ENCODE peak calls at places on chromosomes 3 and 15, in nine cellular contexts. One of them, this sample, is unnamed.

GRCh38 chr3:72848703-72849081 is 447 bp upstream of the SHQ1 start:
- DNase-seq in A549: no peak
- DNase-seq in endothelial cell: no peak
- DNase-seq in cardiac fibroblast: no peak
- DNase-seq in Panc1: no peak
- DNase-seq in GM12865: peak
- DNase-seq in HFF-Myc: no peak
- DNase-seq in GM12878: peak
- DNase-seq in kidney: no peak
- DNase-seq in this sample: peak

GRCh38 chr3:106006001-106006400 is 137.2 kb upstream of the CBLB start:
- DNase-seq in GM12865: no peak
- DNase-seq in kidney: no peak
- DNase-seq in endothelial cell: no peak
- DNase-seq in cardiac fibroblast: peak
- DNase-seq in GM12878: no peak
- DNase-seq in A549: no peak
- DNase-seq in HFF-Myc: no peak
- DNase-seq in Panc1: no peak
- DNase-seq in this sample: no peak

GRCh38 chr15:80072285-80072684 is 12.8 kb downstream of the ZFAND6 start:
- DNase-seq in endothelial cell: peak
- DNase-seq in HFF-Myc: peak
- DNase-seq in GM12878: peak
- DNase-seq in kidney: no peak
- DNase-seq in cardiac fibroblast: peak
- DNase-seq in GM12865: peak
- DNase-seq in A549: peak
- DNase-seq in Panc1: peak
- DNase-seq in this sample: peak

GRCh38 chr15:79082363-79083070 is 8.1 kb downstream of the RASGRF1 start:
- DNase-seq in cardiac fibroblast: no peak
- DNase-seq in A549: no peak
- DNase-seq in GM12878: no peak
- DNase-seq in HFF-Myc: no peak
- DNase-seq in Panc1: no peak
- DNase-seq in endothelial cell: no peak
- DNase-seq in GM12865: no peak
- DNase-seq in kidney: no peak
- DNase-seq in this sample: no peak

GRCh38 chr3:69246612-69247011 is 124.2 kb upstream of the LMOD3 start:
- DNase-seq in Panc1: no peak
- DNase-seq in kidney: no peak
- DNase-seq in A549: no peak
- DNase-seq in cardiac fibroblast: no peak
- DNase-seq in endothelial cell: no peak
- DNase-seq in GM12865: no peak
- DNase-seq in HFF-Myc: no peak
- DNase-seq in GM12878: no peak
- DNase-seq in this sample: no peak

GRCh38 chr3:3110299-3110630 is at the start of gene IL5RA:
- DNase-seq in kidney: no peak
- DNase-seq in GM12878: no peak
- DNase-seq in HFF-Myc: no peak
- DNase-seq in Panc1: no peak
- DNase-seq in GM12865: peak
- DNase-seq in cardiac fibroblast: peak
- DNase-seq in A549: peak
- DNase-seq in endothelial cell: no peak
- DNase-seq in this sample: no peak

GRCh38 chr3:119628390-119628789 is 30.7 kb downstream of the PLA1A start:
- DNase-seq in Panc1: no peak
- DNase-seq in cardiac fibroblast: no peak
- DNase-seq in GM12865: peak
- DNase-seq in kidney: no peak
- DNase-seq in HFF-Myc: no peak
- DNase-seq in GM12878: peak
- DNase-seq in A549: no peak
- DNase-seq in endothelial cell: no peak
- DNase-seq in this sample: peak

GRCh38 chr15:90660195-90660995 is 56.8 kb upstream of the BLM start:
- DNase-seq in HFF-Myc: no peak
- DNase-seq in A549: peak
- DNase-seq in Panc1: no peak
- DNase-seq in kidney: peak
- DNase-seq in GM12865: peak
- DNase-seq in cardiac fibroblast: peak
- DNase-seq in GM12878: peak
- DNase-seq in endothelial cell: no peak
- DNase-seq in this sample: peak

GRCh38 chr15:55683366-55683765 is 59.6 kb downstream of the PRTG start:
- DNase-seq in HFF-Myc: no peak
- DNase-seq in endothelial cell: no peak
- DNase-seq in GM12878: no peak
- DNase-seq in GM12865: no peak
- DNase-seq in kidney: no peak
- DNase-seq in cardiac fibroblast: peak
- DNase-seq in Panc1: no peak
- DNase-seq in A549: no peak
- DNase-seq in this sample: no peak

GRCh38 chr3:113829576-113830354 is 8.8 kb upstream of the GRAMD1C start:
- DNase-seq in GM12878: peak
- DNase-seq in endothelial cell: no peak
- DNase-seq in kidney: no peak
- DNase-seq in A549: no peak
- DNase-seq in GM12865: peak
- DNase-seq in cardiac fibroblast: peak
- DNase-seq in Panc1: no peak
- DNase-seq in HFF-Myc: no peak
- DNase-seq in this sample: no peak

GRCh38 chr15:65115542-65115941 is 542 bp upstream of the UBAP1L start:
- DNase-seq in GM12878: no peak
- DNase-seq in Panc1: no peak
- DNase-seq in GM12865: no peak
- DNase-seq in HFF-Myc: no peak
- DNase-seq in cardiac fibroblast: no peak
- DNase-seq in A549: no peak
- DNase-seq in kidney: no peak
- DNase-seq in endothelial cell: no peak
- DNase-seq in this sample: no peak

GRCh38 chr15:96066852-96067490 is 263.5 kb upstream of the NR2F2 start:
- DNase-seq in endothelial cell: no peak
- DNase-seq in A549: no peak
- DNase-seq in HFF-Myc: no peak
- DNase-seq in GM12878: no peak
- DNase-seq in kidney: no peak
- DNase-seq in Panc1: no peak
- DNase-seq in GM12865: no peak
- DNase-seq in cardiac fibroblast: no peak
- DNase-seq in this sample: no peak

GRCh38 chr3:29415824-29416223 is 135.0 kb downstream of the RBMS3 start:
- DNase-seq in kidney: no peak
- DNase-seq in endothelial cell: no peak
- DNase-seq in GM12865: no peak
- DNase-seq in HFF-Myc: peak
- DNase-seq in Panc1: no peak
- DNase-seq in A549: no peak
- DNase-seq in GM12878: no peak
- DNase-seq in cardiac fibroblast: no peak
- DNase-seq in this sample: no peak

GRCh38 chr3:27752926-27753325 is 30.8 kb upstream of the EOMES start:
- DNase-seq in endothelial cell: no peak
- DNase-seq in cardiac fibroblast: no peak
- DNase-seq in Panc1: no peak
- DNase-seq in GM12865: peak
- DNase-seq in HFF-Myc: no peak
- DNase-seq in A549: no peak
- DNase-seq in GM12878: no peak
- DNase-seq in kidney: no peak
- DNase-seq in this sample: no peak

GRCh38 chr3:27746838-27747237 is 24.7 kb upstream of the EOMES start:
- DNase-seq in HFF-Myc: no peak
- DNase-seq in GM12865: no peak
- DNase-seq in Panc1: no peak
- DNase-seq in cardiac fibroblast: no peak
- DNase-seq in A549: no peak
- DNase-seq in kidney: no peak
- DNase-seq in GM12878: no peak
- DNase-seq in endothelial cell: no peak
- DNase-seq in this sample: no peak

DNA sequence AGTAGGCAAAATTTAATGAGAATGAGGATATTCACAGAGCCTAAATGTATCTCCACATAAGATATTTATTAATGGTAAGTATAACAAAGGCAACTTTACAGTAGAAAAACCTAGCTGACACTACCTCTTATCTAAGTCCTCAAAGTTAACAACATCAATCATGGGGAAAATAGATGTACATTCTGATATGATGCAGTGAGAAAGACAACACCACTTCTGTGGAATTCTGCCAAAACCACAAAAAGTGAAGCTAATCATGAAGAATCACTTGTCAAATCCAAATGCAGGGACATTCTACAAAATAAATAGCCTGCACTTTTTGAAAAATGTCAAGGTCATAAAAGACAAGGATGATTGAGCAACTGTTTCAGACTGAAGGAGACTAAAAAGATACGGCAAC is 27.5 kb upstream of the EOMES start:
- DNase-seq in HFF-Myc: no peak
- DNase-seq in A549: no peak
- DNase-seq in GM12865: no peak
- DNase-seq in endothelial cell: no peak
- DNase-seq in Panc1: no peak
- DNase-seq in cardiac fibroblast: no peak
- DNase-seq in GM12878: no peak
- DNase-seq in kidney: no peak
- DNase-seq in this sample: no peak
- TF ChIP-seq CTCF in HFF-Myc: no peak
- TF ChIP-seq CTCF in A549: no peak
- TF ChIP-seq CTCF in GM12865: no peak
- TF ChIP-seq CTCF in endothelial cell: no peak
- TF ChIP-seq CTCF in Panc1: no peak
- TF ChIP-seq CTCF in cardiac fibroblast: no peak
- TF ChIP-seq CTCF in GM12878: no peak
- TF ChIP-seq CTCF in kidney: no peak
- TF ChIP-seq CTCF in this sample: no peak

GRCh38 chr3:138174421-138175122 is at the start of gene DBR1:
- DNase-seq in GM12878: peak
- DNase-seq in HFF-Myc: no peak
- DNase-seq in A549: peak
- DNase-seq in endothelial cell: peak
- DNase-seq in cardiac fibroblast: peak
- DNase-seq in GM12865: peak
- DNase-seq in Panc1: no peak
- DNase-seq in kidney: peak
- DNase-seq in this sample: peak

GRCh38 chr3:138184994-138185393 is 2.1 kb upstream of the ARMC8 start:
- DNase-seq in endothelial cell: no peak
- DNase-seq in kidney: no peak
- DNase-seq in GM12878: no peak
- DNase-seq in Panc1: no peak
- DNase-seq in HFF-Myc: no peak
- DNase-seq in GM12865: no peak
- DNase-seq in A549: no peak
- DNase-seq in cardiac fibroblast: no peak
- DNase-seq in this sample: no peak

GRCh38 chr3:138186216-138186615 is 885 bp upstream of the ARMC8 start:
- DNase-seq in GM12878: no peak
- DNase-seq in Panc1: no peak
- DNase-seq in A549: peak
- DNase-seq in kidney: no peak
- DNase-seq in GM12865: no peak
- DNase-seq in endothelial cell: no peak
- DNase-seq in HFF-Myc: no peak
- DNase-seq in cardiac fibroblast: no peak
- DNase-seq in this sample: no peak

DNA sequence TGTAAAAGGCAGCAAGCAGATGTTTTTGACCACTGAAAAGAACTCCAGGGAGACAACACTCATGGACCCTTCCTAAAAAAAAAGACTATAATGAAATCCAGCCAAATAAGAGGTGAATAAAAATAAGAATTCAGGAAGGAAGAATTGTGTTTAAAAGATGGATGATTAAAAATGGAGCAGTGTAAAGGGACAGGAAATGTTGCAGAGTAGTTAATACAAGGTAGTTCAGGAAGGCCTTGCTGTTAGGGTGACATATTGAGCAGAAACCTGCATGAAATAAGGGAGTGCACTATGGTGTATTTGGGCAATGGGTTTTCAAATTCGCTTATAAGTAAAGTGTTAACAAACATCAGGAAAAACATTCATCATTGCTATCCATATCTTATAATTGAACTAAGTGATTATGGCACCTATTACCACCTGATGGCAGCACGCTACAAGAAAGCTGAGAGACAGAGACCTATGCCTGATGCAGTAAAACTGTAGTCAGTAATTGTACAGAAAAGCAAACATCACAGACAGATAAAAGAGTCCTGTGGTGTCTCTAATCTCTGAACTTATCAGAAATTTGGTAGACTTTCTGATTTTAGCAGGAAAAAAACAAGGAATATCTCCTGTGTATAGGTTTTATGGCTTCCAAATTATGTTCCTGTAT is 5.8 kb upstream of the DBR1 start:
- DNase-seq in kidney: no peak
- DNase-seq in endothelial cell: no peak
- DNase-seq in cardiac fibroblast: peak
- DNase-seq in GM12878: no peak
- DNase-seq in Panc1: no peak
- DNase-seq in A549: peak
- DNase-seq in GM12865: peak
- DNase-seq in HFF-Myc: no peak
- DNase-seq in this sample: peak
- TF ChIP-seq CTCF in kidney: peak
- TF ChIP-seq CTCF in endothelial cell: no peak
- TF ChIP-seq CTCF in cardiac fibroblast: peak
- TF ChIP-seq CTCF in GM12878: peak
- TF ChIP-seq CTCF in Panc1: peak
- TF ChIP-seq CTCF in A549: peak
- TF ChIP-seq CTCF in GM12865: peak
- TF ChIP-seq CTCF in HFF-Myc: peak
- TF ChIP-seq CTCF in this sample: peak

GRCh38 chr15:48459571-48460461 is 128.6 kb downstream of the DUT start:
- DNase-seq in GM12878: no peak
- DNase-seq in kidney: no peak
- DNase-seq in GM12865: no peak
- DNase-seq in cardiac fibroblast: peak
- DNase-seq in endothelial cell: no peak
- DNase-seq in A549: peak
- DNase-seq in HFF-Myc: peak
- DNase-seq in Panc1: no peak
- DNase-seq in this sample: no peak
- TF ChIP-seq CTCF in GM12878: no peak
- TF ChIP-seq CTCF in kidney: no peak
- TF ChIP-seq CTCF in GM12865: no peak
- TF ChIP-seq CTCF in cardiac fibroblast: peak
- TF ChIP-seq CTCF in endothelial cell: no peak
- TF ChIP-seq CTCF in A549: no peak
- TF ChIP-seq CTCF in HFF-Myc: no peak
- TF ChIP-seq CTCF in Panc1: no peak
- TF ChIP-seq CTCF in this sample: no peak

DNA sequence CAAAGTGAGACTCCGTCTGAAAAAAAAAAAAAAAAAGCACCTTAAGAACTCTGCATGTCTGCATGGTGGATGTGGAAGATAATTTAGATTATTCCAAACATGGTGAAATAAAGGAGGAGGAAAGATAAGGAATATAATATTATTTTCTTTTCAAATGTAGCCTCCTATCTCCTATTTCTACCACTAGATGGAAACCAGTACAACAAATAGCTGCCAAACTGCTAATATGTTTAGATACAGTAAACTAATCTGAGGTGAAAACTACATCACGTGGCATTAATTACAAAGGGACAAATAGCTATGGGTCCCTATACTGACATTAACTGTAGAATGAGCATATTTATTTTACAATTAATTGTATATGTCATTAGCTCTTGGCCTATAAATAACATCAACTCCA is 197.8 kb downstream of the TBC1D5 start:
- DNase-seq in HFF-Myc: no peak
- DNase-seq in A549: peak
- DNase-seq in GM12865: no peak
- DNase-seq in kidney: no peak
- DNase-seq in cardiac fibroblast: peak
- DNase-seq in endothelial cell: no peak
- DNase-seq in GM12878: no peak
- DNase-seq in Panc1: no peak
- DNase-seq in this sample: no peak
- TF ChIP-seq CTCF in HFF-Myc: no peak
- TF ChIP-seq CTCF in A549: peak
- TF ChIP-seq CTCF in GM12865: no peak
- TF ChIP-seq CTCF in kidney: no peak
- TF ChIP-seq CTCF in cardiac fibroblast: peak
- TF ChIP-seq CTCF in endothelial cell: no peak
- TF ChIP-seq CTCF in GM12878: no peak
- TF ChIP-seq CTCF in Panc1: no peak
- TF ChIP-seq CTCF in this sample: no peak

This sample was measured in activated CD8-positive, alpha-beta T cell treated with anti-CD3 and anti-CD28 coated beads for 36 hours.